ENCODE peak calls at places on chromosome 22, in four cellular contexts. L, E, R and Z are unnamed samples.

GRCh38 chr22:43377486-43377995 is 34.3 kb upstream of the MPPED1 start:
- DNase-seq in E (no peak), L (no peak), R (no peak), Z (no peak)

GRCh38 chr22:24601217-24602104 is 1.5 kb upstream of the GGT1 start:
- DNase-seq in E (peak; percentile 31), L (peak; percentile 45), R (no peak), Z (peak; percentile 81)

GRCh38 chr22:23237201-23237798 is 57.0 kb downstream of the BCR start:
- DNase-seq in R (no peak), L (no peak), E (no peak), Z (no peak)

GRCh38 chr22:19754701-19755144 is 5.9 kb upstream of the TBX1 start:
- DNase-seq in L (no peak), R (no peak), E (no peak), Z (no peak)

GRCh38 chr22:34390400-34390799 is 470.1 kb upstream of the LARGE1 start:
- DNase-seq in R (no peak), E (no peak), L (no peak), Z (no peak)

GRCh38 chr22:46573781-46574437 is 36.5 kb upstream of the CELSR1 start:
- DNase-seq in R (no peak), E (no peak), L (no peak), Z (no peak)

GRCh38 chr22:27445876-27446275 is 355.7 kb downstream of the MN1 start:
- DNase-seq in L (no peak), E (no peak), R (no peak), Z (no peak)

GRCh38 chr22:22245935-22246525 is 1.4 kb downstream of the VPREB1 start:
- DNase-seq in R (no peak), E (peak; percentile 17), L (no peak), Z (no peak)

GRCh38 chr22:46737105-46737975 is 712 bp downstream of the CERK start:
- DNase-seq in L (peak; percentile 71), R (peak; percentile 26), E (peak; percentile 65), Z (no peak)

GRCh38 chr22:42994917-42995562 is 19.9 kb downstream of the PACSIN2 start:
- DNase-seq in R (no peak), E (no peak), L (no peak), Z (peak; percentile 83)

GRCh38 chr22:42376721-42377177 is 55.5 kb downstream of the NFAM1 start:
- DNase-seq in E (no peak), L (no peak), R (no peak), Z (peak; percentile 60)

GRCh38 chr22:24437820-24438328 is 10.5 kb downstream of the ADORA2A start:
- DNase-seq in R (no peak), L (peak; percentile 60), E (peak; percentile 78), Z (no peak)

GRCh38 chr22:49084203-49084602 is 743.5 kb downstream of the BRD1 start:
- DNase-seq in L (no peak), R (no peak), E (no peak), Z (no peak)

GRCh38 chr22:44424867-44425351 is 73.1 kb downstream of the RTL6 start:
- DNase-seq in L (no peak), R (no peak), E (no peak), Z (no peak)

GRCh38 chr22:44422742-44423370 is 75.2 kb downstream of the RTL6 start:
- DNase-seq in L (no peak), R (no peak), E (no peak), Z (no peak)

GRCh38 chr22:44423556-44423955 is 74.5 kb downstream of the RTL6 start:
- DNase-seq in E (no peak), R (no peak), L (no peak), Z (no peak)

GRCh38 chr22:44424131-44424711 is 73.8 kb downstream of the RTL6 start:
- DNase-seq in L (no peak), R (no peak), E (no peak), Z (no peak)

DNA sequence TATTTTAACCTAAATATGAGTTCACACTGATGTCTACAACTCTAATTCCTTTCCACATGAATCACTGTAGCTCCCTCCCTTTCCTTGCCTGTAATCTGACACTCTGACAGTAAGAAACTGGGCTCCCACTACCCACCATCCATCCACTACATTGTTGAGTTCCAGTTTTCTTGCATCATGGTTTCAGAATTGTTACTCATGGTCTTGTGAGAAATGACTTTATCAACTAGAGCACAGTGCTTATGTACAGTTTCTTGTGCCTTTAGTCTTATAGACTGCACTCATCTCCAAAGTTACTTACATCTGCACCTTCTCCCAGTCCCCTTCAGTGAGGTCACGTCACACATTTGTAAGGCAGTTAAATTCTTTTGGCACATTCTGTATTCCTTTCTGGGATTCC is 78.6 kb downstream of the RTL6 start:
- DNase-seq in L (no peak), R (no peak), E (no peak), Z (no peak)
- H3K4me1 ChIP-seq in L (no peaks in the 10 kb centered on the region), R (no peaks in the 10 kb centered on the region), E (no peaks in the 10 kb centered on the region), Z (peaks cover under 1% of the 10 kb centered on the region)

DNA sequence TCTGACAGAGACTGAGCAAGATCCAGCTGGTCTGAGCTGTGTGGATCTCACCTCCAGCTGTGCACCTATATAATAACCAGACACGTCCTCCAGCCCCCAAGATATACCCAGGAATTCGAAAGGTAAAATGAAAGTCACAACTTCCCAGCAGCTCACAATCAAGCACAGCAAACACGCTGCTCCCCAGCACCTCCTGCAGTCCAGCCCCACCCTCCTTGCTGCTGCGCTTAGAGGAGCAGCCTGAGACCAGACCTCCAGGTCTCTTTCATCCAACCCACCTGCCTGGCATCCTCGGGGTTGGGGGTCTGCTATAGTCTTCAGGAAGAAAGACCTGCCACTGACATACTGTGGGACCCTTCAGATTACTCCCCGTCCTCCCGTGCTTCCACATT is 3.0 kb upstream of the APOL4 start:
- DNase-seq in L (no peak), R (no peak), E (no peak), Z (no peak)
- H3K4me3 ChIP-seq in L (no peak overlapping the region), R (no peak overlapping the region), E (no peak overlapping the region), Z (no peak overlapping the region)

DNA sequence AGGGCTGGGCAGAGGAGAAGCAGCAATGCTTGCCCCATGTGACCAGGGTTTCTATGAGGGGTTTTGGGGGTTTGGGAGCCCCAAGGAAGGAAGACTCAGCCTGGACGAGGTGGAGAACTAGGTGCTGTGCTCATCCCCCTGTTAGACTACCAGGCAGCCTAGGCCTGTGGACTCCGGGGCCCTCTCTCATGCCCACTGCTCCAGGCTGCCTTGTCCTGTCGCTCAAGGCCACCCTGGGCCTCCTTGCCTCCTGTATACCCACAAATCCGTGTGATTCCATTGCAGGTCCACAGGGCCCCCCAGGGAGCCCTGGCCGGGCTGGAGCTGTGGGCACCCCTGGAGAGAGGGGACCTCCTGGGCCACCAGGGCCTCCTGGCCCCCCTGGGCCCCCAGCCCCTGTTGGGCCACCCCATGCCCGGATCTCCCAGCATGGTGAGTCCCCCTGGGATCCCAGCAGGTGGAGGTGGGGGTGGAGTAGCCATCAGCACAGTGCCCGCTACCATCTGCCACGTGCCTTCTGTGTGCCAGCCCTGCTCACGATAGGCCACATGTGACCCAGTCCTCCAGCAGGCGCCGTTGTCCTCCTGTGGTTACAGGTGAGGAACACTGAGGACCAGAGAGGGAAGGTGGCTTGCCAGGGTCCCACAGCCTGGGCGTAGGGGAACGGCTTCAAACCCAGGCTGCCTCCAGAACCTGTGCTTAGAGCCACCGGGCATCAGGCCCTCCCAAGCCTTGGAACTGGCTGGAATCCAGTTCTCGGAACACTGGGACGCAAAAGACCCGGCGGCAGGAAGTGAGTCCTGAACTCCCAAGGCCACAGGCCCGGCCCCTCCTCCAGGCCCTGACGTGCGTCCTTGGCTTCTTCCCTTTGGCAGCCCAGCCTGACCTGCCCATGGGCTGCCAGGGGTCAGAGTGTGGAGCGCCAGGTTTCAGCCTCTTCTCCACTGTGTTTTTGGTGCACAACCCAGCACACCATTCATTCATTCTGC is 26.6 kb downstream of the EMID1 start:
- DNase-seq in R (no peak), L (no peak), E (no peak), Z (no peak)
- H3K4me1 ChIP-seq in R (no peaks in the 10 kb centered on the region), L (no peaks in the 10 kb centered on the region), E (no peaks in the 10 kb centered on the region), Z (peaks cover 19% of the 10 kb centered on the region)

GRCh38 chr22:31340765-31341247 is 5.3 kb downstream of the PATZ1 start:
- DNase-seq in R (no peak), L (no peak), E (no peak), Z (no peak)

GRCh38 chr22:31344369-31345330 is 1.5 kb downstream of the PATZ1 start:
- DNase-seq in R (peak; percentile 31), L (peak; percentile 65), E (peak; percentile 54), Z (peak; percentile 39)

GRCh38 chr22:31341386-31342088 is 4.6 kb downstream of the PATZ1 start:
- DNase-seq in E (no peak), L (no peak), R (no peak), Z (no peak)

GRCh38 chr22:31343235-31344191 is 2.6 kb downstream of the PATZ1 start:
- DNase-seq in E (no peak), R (peak; percentile 8), L (no peak), Z (peak; percentile 87)

DNA sequence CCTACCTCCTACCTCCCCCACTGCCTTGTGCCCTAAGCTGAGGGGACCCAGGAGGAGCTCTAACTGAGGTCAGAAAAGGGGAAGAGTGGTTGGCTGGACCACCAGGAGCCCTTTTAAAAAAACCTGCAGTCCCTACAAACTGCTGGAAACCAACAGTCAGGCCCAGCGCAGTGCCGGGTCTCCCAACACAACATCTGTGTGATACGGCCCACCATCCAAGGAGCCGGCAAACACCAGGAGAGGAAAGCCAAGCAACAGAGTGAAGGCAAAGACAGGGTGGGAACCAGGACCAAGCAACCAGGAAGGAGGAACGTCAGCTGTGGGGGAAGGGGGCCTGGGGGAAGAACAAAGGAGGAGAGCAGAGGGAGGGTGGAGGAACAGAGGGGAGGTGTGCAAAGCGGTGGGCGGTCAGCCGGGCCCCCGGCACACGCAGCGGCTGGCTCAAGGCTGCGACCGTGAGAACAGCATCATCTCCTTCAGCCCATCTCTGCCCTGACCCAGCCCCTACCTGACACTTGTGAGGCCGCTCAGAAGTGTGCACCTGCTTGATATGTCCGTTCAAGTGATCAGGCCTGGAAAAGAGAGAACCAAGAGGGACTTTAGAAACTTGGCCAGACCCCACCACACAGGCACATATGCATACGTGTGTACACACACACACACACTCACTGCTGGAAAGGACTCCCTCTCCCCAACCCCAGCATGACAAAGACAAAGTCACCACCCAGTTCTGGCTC is 3.6 kb downstream of the PATZ1 start:
- DNase-seq in L (no peak), R (no peak), E (no peak), Z (no peak)
- H3K4me3 ChIP-seq in L (peak overlapping the region; percentile 72), R (peak overlapping the region; percentile 76), E (no peak overlapping the region), Z (no peak overlapping the region)

GRCh38 chr22:40449676-40450035 is 79.3 kb downstream of the SGSM3 start:
- DNase-seq in L (no peak), R (no peak), E (no peak), Z (no peak)
- H3K4me1 ChIP-seq in L (peaks cover 86% of the 10 kb centered on the region), R (peaks cover 56% of the 10 kb centered on the region), E (no peaks in the 10 kb centered on the region), Z (peaks cover 33% of the 10 kb centered on the region)